ENCODE peak calls at places on chromosomes 2 and 18, in nine cellular contexts. One of them, this sample, is unnamed.
A peak's percentile ranks its signal among the peaks of the same experiment; 100 is the strongest.

GRCh38 chr2:30373881-30374302 is 73.2 kb upstream of the LCLAT1 start:
- DNase-seq in HTR-8/SVneo: no peak
- DNase-seq in aorta: no peak
- DNase-seq in AG08395: peak; percentile 91
- DNase-seq in ELR: peak; percentile 53
- DNase-seq in hypothalamus: no peak
- DNase-seq in H54: peak; percentile 33
- DNase-seq in non-pigmented ciliary epithelial cell: no peak
- DNase-seq in mesendoderm: peak; percentile 19
- DNase-seq in this sample: no peak

GRCh38 chr2:126886201-126886905 is 12.3 kb upstream of the TEX51 start:
- DNase-seq in H54: peak; percentile 44
- DNase-seq in hypothalamus: peak; percentile 26
- DNase-seq in non-pigmented ciliary epithelial cell: no peak
- DNase-seq in aorta: peak; percentile 67
- DNase-seq in AG08395: peak; percentile 59
- DNase-seq in mesendoderm: peak; percentile 84
- DNase-seq in ELR: peak; percentile 27
- DNase-seq in HTR-8/SVneo: no peak
- DNase-seq in this sample: peak; percentile 85

GRCh38 chr2:47688561-47688960 is 94.4 kb upstream of the MSH6 start:
- DNase-seq in aorta: no peak
- DNase-seq in non-pigmented ciliary epithelial cell: no peak
- DNase-seq in hypothalamus: no peak
- DNase-seq in AG08395: no peak
- DNase-seq in HTR-8/SVneo: no peak
- DNase-seq in mesendoderm: peak; percentile 65
- DNase-seq in H54: no peak
- DNase-seq in ELR: no peak
- DNase-seq in this sample: peak; percentile 63

GRCh38 chr18:75089748-75090327 is 119.1 kb downstream of the PTGR3 start:
- DNase-seq in non-pigmented ciliary epithelial cell: no peak
- DNase-seq in hypothalamus: no peak
- DNase-seq in aorta: no peak
- DNase-seq in AG08395: no peak
- DNase-seq in HTR-8/SVneo: no peak
- DNase-seq in ELR: no peak
- DNase-seq in mesendoderm: no peak
- DNase-seq in H54: no peak
- DNase-seq in this sample: peak; percentile 80

GRCh38 chr2:23545811-23546210 is 160.8 kb downstream of the KLHL29 start:
- DNase-seq in hypothalamus: no peak
- DNase-seq in aorta: no peak
- DNase-seq in mesendoderm: no peak
- DNase-seq in non-pigmented ciliary epithelial cell: no peak
- DNase-seq in AG08395: no peak
- DNase-seq in ELR: no peak
- DNase-seq in H54: no peak
- DNase-seq in HTR-8/SVneo: no peak
- DNase-seq in this sample: no peak

GRCh38 chr2:131521961-131522781 is 5.5 kb upstream of the CCDC74A start:
- DNase-seq in mesendoderm: peak; percentile 27
- DNase-seq in non-pigmented ciliary epithelial cell: no peak
- DNase-seq in aorta: no peak
- DNase-seq in HTR-8/SVneo: no peak
- DNase-seq in AG08395: peak; percentile 5
- DNase-seq in ELR: no peak
- DNase-seq in hypothalamus: no peak
- DNase-seq in H54: no peak
- DNase-seq in this sample: no peak

GRCh38 chr2:6143812-6144211 is 451.6 kb downstream of the SOX11 start:
- DNase-seq in aorta: no peak
- DNase-seq in non-pigmented ciliary epithelial cell: no peak
- DNase-seq in mesendoderm: no peak
- DNase-seq in AG08395: no peak
- DNase-seq in hypothalamus: no peak
- DNase-seq in ELR: no peak
- DNase-seq in HTR-8/SVneo: no peak
- DNase-seq in H54: no peak
- DNase-seq in this sample: no peak

GRCh38 chr2:151238527-151239487 is 22.9 kb downstream of the RBM43 start:
- DNase-seq in aorta: peak; percentile 67
- DNase-seq in hypothalamus: no peak
- DNase-seq in non-pigmented ciliary epithelial cell: peak; percentile 49
- DNase-seq in ELR: peak; percentile 82
- DNase-seq in AG08395: peak; percentile 77
- DNase-seq in mesendoderm: peak; percentile 61
- DNase-seq in HTR-8/SVneo: peak; percentile 74
- DNase-seq in H54: peak; percentile 38
- DNase-seq in this sample: peak; percentile 63

GRCh38 chr2:144912206-144912605 is 392.3 kb upstream of the ZEB2 start:
- DNase-seq in ELR: no peak
- DNase-seq in HTR-8/SVneo: no peak
- DNase-seq in H54: no peak
- DNase-seq in aorta: no peak
- DNase-seq in AG08395: no peak
- DNase-seq in non-pigmented ciliary epithelial cell: no peak
- DNase-seq in mesendoderm: no peak
- DNase-seq in hypothalamus: no peak
- DNase-seq in this sample: no peak

GRCh38 chr2:204655626-204656025 is 110.4 kb downstream of the PARD3B start:
- DNase-seq in ELR: no peak
- DNase-seq in HTR-8/SVneo: no peak
- DNase-seq in H54: no peak
- DNase-seq in hypothalamus: no peak
- DNase-seq in mesendoderm: no peak
- DNase-seq in AG08395: no peak
- DNase-seq in non-pigmented ciliary epithelial cell: no peak
- DNase-seq in aorta: no peak
- DNase-seq in this sample: no peak

GRCh38 chr2:240963376-240964220 is 34.8 kb upstream of the SNED1 start:
- DNase-seq in H54: no peak
- DNase-seq in mesendoderm: no peak
- DNase-seq in non-pigmented ciliary epithelial cell: no peak
- DNase-seq in hypothalamus: no peak
- DNase-seq in ELR: no peak
- DNase-seq in AG08395: no peak
- DNase-seq in HTR-8/SVneo: no peak
- DNase-seq in aorta: peak; percentile 47
- DNase-seq in this sample: peak; percentile 8

GRCh38 chr2:85954192-85954900 is 65.6 kb upstream of the ST3GAL5 start:
- DNase-seq in H54: no peak
- DNase-seq in aorta: no peak
- DNase-seq in HTR-8/SVneo: no peak
- DNase-seq in AG08395: no peak
- DNase-seq in ELR: no peak
- DNase-seq in non-pigmented ciliary epithelial cell: no peak
- DNase-seq in mesendoderm: no peak
- DNase-seq in hypothalamus: no peak
- DNase-seq in this sample: no peak

GRCh38 chr18:34729264-34729663 is 19.2 kb downstream of the DTNA start:
- DNase-seq in mesendoderm: peak; percentile 87
- DNase-seq in AG08395: peak; percentile 30
- DNase-seq in hypothalamus: no peak
- DNase-seq in non-pigmented ciliary epithelial cell: no peak
- DNase-seq in ELR: peak; percentile 59
- DNase-seq in HTR-8/SVneo: no peak
- DNase-seq in H54: peak; percentile 9
- DNase-seq in aorta: no peak
- DNase-seq in this sample: no peak

GRCh38 chr2:198141726-198142125 is 337.3 kb downstream of the PLCL1 start:
- DNase-seq in H54: no peak
- DNase-seq in HTR-8/SVneo: no peak
- DNase-seq in ELR: no peak
- DNase-seq in mesendoderm: no peak
- DNase-seq in aorta: no peak
- DNase-seq in non-pigmented ciliary epithelial cell: no peak
- DNase-seq in hypothalamus: no peak
- DNase-seq in AG08395: no peak
- DNase-seq in this sample: no peak

GRCh38 chr2:46117379-46117778 is 179.8 kb upstream of the EPAS1 start:
- DNase-seq in hypothalamus: no peak
- DNase-seq in HTR-8/SVneo: no peak
- DNase-seq in ELR: peak; percentile 91
- DNase-seq in AG08395: peak; percentile 60
- DNase-seq in aorta: no peak
- DNase-seq in H54: peak; percentile 52
- DNase-seq in non-pigmented ciliary epithelial cell: no peak
- DNase-seq in mesendoderm: no peak
- DNase-seq in this sample: no peak

This sample was measured in lower leg skin.